ENCODE peak calls at places on chromosomes 3 and 15, in six cellular contexts. T is tibial artery, N is breast epithelium, Q is left lung, P is adrenal gland, B is heart right ventricle. S is an unnamed sample.

GRCh38 chr3:49191741-49192140 is 20.3 kb downstream of the KLHDC8B start:
- DNase-seq in P (no peak), N (no peak), T (no peak), B (no peak), Q (no peak), S (no peak)

GRCh38 chr3:101531473-101532086 is 18.6 kb upstream of the SENP7 start:
- DNase-seq in N (no peak), P (no peak), T (no peak), Q (no peak), B (no peak), S (no peak)

GRCh38 chr15:52262364-52262763 is 33.2 kb downstream of the MYO5C start:
- DNase-seq in Q (no peak), B (no peak), N (no peak), T (no peak), P (no peak), S (no peak)

GRCh38 chr3:183953471-183954070 is 64.1 kb downstream of the ABCC5 start:
- DNase-seq in N (no peak), B (no peak), T (no peak), Q (no peak), P (no peak), S (no peak)

GRCh38 chr3:116849261-116849688 is 139.7 kb downstream of the TUSC7 start:
- DNase-seq in B (no peak), Q (no peak), T (no peak), P (no peak), N (no peak), S (no peak)

GRCh38 chr3:113695818-113696645 is at the start of gene USF3:
- DNase-seq in T (peak; percentile 59), P (peak; percentile 79), Q (peak; percentile 85), N (peak; percentile 50), B (peak; percentile 79), S (peak; percentile 39)

GRCh38 chr3:167898091-167898490 is 162.6 kb downstream of the SERPINI1 start:
- DNase-seq in B (no peak), P (no peak), Q (no peak), T (no peak), N (no peak), S (no peak)

GRCh38 chr15:78944202-78944625 is 632 bp downstream of the CTSH start:
- DNase-seq in T (no peak), B (no peak), N (no peak), P (no peak), Q (no peak), S (no peak)

GRCh38 chr15:63950911-63951481 is 95.3 kb downstream of the DAPK2 start:
- DNase-seq in Q (no peak), B (no peak), P (no peak), N (no peak), T (no peak), S (no peak)

GRCh38 chr3:131619821-131620220 is 117.0 kb upstream of the MRPL3 start:
- DNase-seq in N (no peak), T (no peak), P (no peak), Q (no peak), B (no peak), S (no peak)

GRCh38 chr15:51046799-51047449 is 47.8 kb downstream of the TNFAIP8L3 start:
- DNase-seq in Q (no peak), P (no peak), T (no peak), B (peak; percentile 20), N (no peak), S (no peak)

GRCh38 chr3:14152233-14152962 is 26.0 kb downstream of the XPC start:
- DNase-seq in B (no peak), T (no peak), N (no peak), P (no peak), Q (no peak), S (no peak)

GRCh38 chr3:31534036-31534435 is 1.3 kb downstream of the STT3B start:
- DNase-seq in P (no peak), T (no peak), B (no peak), Q (no peak), N (no peak), S (no peak)

GRCh38 chr3:159634414-159634813 is 354.2 kb upstream of the IL12A start:
- DNase-seq in T (no peak), N (no peak), B (no peak), P (no peak), Q (no peak), S (no peak)

GRCh38 chr15:63598467-63599400 is 1.5 kb downstream of the FBXL22 start:
- DNase-seq in P (no peak), T (peak; percentile 41), N (no peak), Q (no peak), B (no peak), S (no peak)

GRCh38 chr15:48712546-48712945 is 67.0 kb upstream of the FBN1 start:
- DNase-seq in N (no peak), T (no peak), B (no peak), P (no peak), Q (no peak), S (no peak)

GRCh38 chr15:60672400-60672799 is 193.5 kb upstream of the ICE2 start:
- DNase-seq in Q (no peak), T (no peak), P (no peak), B (no peak), N (no peak), S (no peak)

GRCh38 chr3:112115806-112116383 is 17.2 kb downstream of the GCSAM start:
- DNase-seq in N (no peak), Q (no peak), T (no peak), B (no peak), P (no peak), S (no peak)

GRCh38 chr3:133991637-133992036 is 38.1 kb downstream of the SLCO2A1 start:
- DNase-seq in T (no peak), N (no peak), P (no peak), Q (no peak), B (no peak), S (no peak)
- H3K27ac ChIP-seq in T (no peak overlapping the region), N (peak overlapping the region; percentile 57), P (no peak overlapping the region), Q (peak overlapping the region; percentile 35), B (peak overlapping the region; percentile 38), S (no peak overlapping the region)

DNA sequence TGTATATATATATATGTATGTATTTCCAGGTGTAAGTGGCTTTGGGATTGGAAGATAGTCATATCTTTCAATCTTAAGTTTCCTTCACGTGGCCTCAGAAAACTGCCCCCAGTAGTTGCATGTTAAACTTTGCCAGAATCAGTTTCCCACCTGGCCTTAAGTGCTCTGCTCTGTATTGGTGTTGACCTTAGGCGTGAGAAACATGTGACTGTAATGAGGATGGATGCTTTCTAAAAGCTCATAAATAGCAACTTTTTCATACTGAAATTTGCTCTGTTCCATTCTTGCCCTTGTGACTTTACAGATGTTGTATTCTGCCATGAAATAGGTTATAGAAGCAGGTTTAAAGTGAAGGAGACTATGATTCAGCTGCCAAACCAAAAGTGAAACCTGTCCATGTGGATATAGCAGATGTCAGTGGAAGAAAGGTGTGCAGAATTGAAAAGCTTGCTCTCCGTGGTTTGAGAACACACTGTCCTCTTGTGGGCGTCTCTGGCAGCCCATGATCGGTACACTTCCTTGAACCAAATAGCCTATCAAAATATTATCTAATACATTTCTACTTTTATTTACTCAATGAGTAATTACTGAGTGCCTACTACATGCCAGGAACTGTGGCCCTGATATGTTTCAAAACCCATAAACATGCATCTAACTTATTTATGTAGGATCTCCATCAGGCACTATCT is 15.8 kb downstream of the SCG5 start:
- DNase-seq in Q (no peak), B (no peak), T (no peak), P (no peak), N (peak; percentile 40), S (no peak)
- TF ChIP-seq CTCF in Q (no peak), B (no peak), T (no peak), P (no peak), N (no peak), S (no peak)

GRCh38 chr3:40961104-40961857 is 238.0 kb upstream of the CTNNB1 start:
- DNase-seq in T (no peak), N (no peak), Q (no peak), B (no peak), P (no peak), S (no peak)
- H3K4me3 ChIP-seq in T (no peak overlapping the region), N (no peak overlapping the region), Q (no peak overlapping the region), B (no peak overlapping the region), P (no peak overlapping the region), S (no peak overlapping the region)

GRCh38 chr3:64591606-64592005 is 96.2 kb downstream of the ADAMTS9 start:
- DNase-seq in B (no peak), T (no peak), Q (no peak), P (no peak), N (no peak), S (no peak)

GRCh38 chr3:64595253-64595694 is 92.5 kb downstream of the ADAMTS9 start:
- DNase-seq in N (no peak), Q (peak; percentile 38), P (peak; percentile 54), T (peak; percentile 68), B (peak; percentile 19), S (no peak)

GRCh38 chr3:64599651-64600050 is 88.1 kb downstream of the ADAMTS9 start:
- DNase-seq in B (no peak), Q (no peak), N (no peak), P (no peak), T (no peak), S (no peak)

GRCh38 chr3:64593350-64593749 is 94.5 kb downstream of the ADAMTS9 start:
- DNase-seq in B (no peak), N (no peak), Q (no peak), P (no peak), T (no peak), S (no peak)

DNA sequence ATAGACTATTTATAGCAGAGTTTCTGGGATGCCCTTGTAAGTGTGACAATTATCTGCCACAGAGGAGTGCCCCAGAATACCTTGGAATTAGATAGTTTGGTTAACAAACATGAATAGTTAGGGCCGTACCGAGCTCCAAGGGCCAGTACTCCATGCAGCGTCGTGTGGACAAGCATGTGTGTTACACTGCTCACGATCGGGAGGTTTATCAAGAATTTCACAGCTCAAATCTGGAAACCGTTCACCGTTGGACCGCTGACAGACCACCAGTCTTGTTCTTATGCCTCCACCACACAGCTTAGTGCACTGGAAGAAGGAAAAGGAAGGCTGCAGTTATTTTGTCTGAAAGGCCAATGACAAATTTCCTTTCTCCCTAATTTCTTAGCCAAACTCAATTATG is 93.7 kb downstream of the ADAMTS9 start:
- DNase-seq in P (no peak), B (peak; percentile 25), N (no peak), T (peak; percentile 24), Q (no peak), S (no peak)
- H3K27ac ChIP-seq in P (no peak overlapping the region), B (no peak overlapping the region), N (no peak overlapping the region), T (peak overlapping the region; percentile 58), Q (no peak overlapping the region), S (no peak overlapping the region)

GRCh38 chr3:12472000-12472399 is 12.3 kb upstream of the TSEN2 start:
- DNase-seq in Q (no peak), T (no peak), N (no peak), P (no peak), B (no peak), S (no peak)

GRCh38 chr3:12472796-12473195 is 11.5 kb upstream of the TSEN2 start:
- DNase-seq in Q (no peak), P (no peak), T (no peak), B (no peak), N (no peak), S (no peak)

GRCh38 chr3:12470111-12470510 is 14.2 kb upstream of the TSEN2 start:
- DNase-seq in B (no peak), N (no peak), P (no peak), T (no peak), Q (no peak), S (no peak)

GRCh38 chr3:12470680-12471079 is 13.6 kb upstream of the TSEN2 start:
- DNase-seq in P (no peak), T (no peak), N (no peak), Q (no peak), B (no peak), S (no peak)

DNA sequence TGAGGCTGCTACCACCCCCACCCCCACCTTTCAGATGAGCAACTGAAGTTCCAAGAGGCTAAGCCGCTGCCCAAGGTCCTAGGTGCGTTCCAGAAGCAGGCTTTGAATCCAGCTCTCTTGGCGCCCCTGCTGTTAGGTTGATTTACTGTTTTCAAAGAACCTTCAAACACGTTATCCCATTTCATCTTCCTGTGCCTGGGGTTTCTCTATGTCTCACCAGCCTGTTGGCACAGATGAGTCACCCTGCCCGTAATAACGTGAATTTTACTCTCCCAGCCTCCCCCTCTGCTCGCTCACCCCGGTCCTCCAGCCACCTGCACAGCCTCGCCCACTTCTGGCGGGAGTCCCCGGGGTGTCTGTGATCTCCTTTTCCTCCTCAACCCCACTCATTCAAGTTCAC is 13.1 kb upstream of the TSEN2 start:
- DNase-seq in P (no peak), B (no peak), Q (no peak), N (no peak), T (no peak), S (no peak)
- TF ChIP-seq CTCF in P (no peak), B (no peak), Q (no peak), N (no peak), T (no peak), S (no peak)

S was measured in dorsolateral prefrontal cortex.